ENCODE peak calls at places on chromosomes 5 and 9, in four cellular contexts. C is vagina, O is fibroblast of pulmonary artery, Z is GM06990. R is an unnamed sample.

GRCh38 chr9:16434522-16434921 is 435.9 kb downstream of the BNC2 start:
- DNase-seq in C (no peak), O (peak), Z (no peak), R (peak)

GRCh38 chr5:14723648-14724231 is 59.2 kb downstream of the OTULIN start:
- DNase-seq in C (no peak), Z (no peak), O (no peak), R (peak)

GRCh38 chr9:98148486-98148885 is 29.5 kb upstream of the TRIM14 start:
- DNase-seq in O (no peak), Z (no peak), C (no peak), R (no peak)

GRCh38 chr5:132446621-132447020 is 44.0 kb downstream of the IRF1 start:
- DNase-seq in O (peak), C (no peak), Z (no peak), R (peak)

GRCh38 chr5:51013036-51013435 is 346.6 kb downstream of the PARP8 start:
- DNase-seq in Z (no peak), C (no peak), O (no peak), R (no peak)

GRCh38 chr9:73023025-73023541 is 70.2 kb upstream of the ALDH1A1 start:
- DNase-seq in C (no peak), O (peak), Z (no peak), R (peak)

GRCh38 chr9:121852646-121853616 is 201.5 kb downstream of the DAB2IP start:
- DNase-seq in Z (no peak), C (peak), O (peak), R (peak)

GRCh38 chr9:105127863-105128220 is 116.6 kb upstream of the SLC44A1 start:
- DNase-seq in C (no peak), Z (peak), O (peak), R (no peak)

GRCh38 chr9:120713257-120714087 is 798 bp downstream of the MEGF9 start:
- DNase-seq in C (no peak), O (no peak), Z (no peak), R (no peak)

GRCh38 chr9:75891277-75892167 is 1.0 kb downstream of the PCSK5 start:
- DNase-seq in O (peak), Z (no peak), C (no peak), R (peak)

GRCh38 chr5:62536783-62537182 is 41.8 kb upstream of the LRRC70 start:
- DNase-seq in C (no peak), Z (no peak), O (no peak), R (no peak)

GRCh38 chr5:99032234-99033013 is 103.6 kb upstream of the CHD1 start:
- DNase-seq in Z (no peak), O (peak), C (no peak), R (peak)

GRCh38 chr5:160171656-160172055 is 52.4 kb upstream of the PWWP2A start:
- DNase-seq in O (peak), C (no peak), Z (no peak), R (peak)

GRCh38 chr5:160174290-160174689 is 55.0 kb upstream of the FABP6 start:
- DNase-seq in Z (no peak), C (no peak), O (no peak), R (no peak)

GRCh38 chr5:160174780-160175437 is 54.4 kb upstream of the FABP6 start:
- DNase-seq in O (no peak), Z (no peak), C (no peak), R (peak)

GRCh38 chr5:160180931-160181330 is 48.4 kb upstream of the FABP6 start:
- DNase-seq in O (no peak), Z (no peak), C (no peak), R (no peak)

DNA sequence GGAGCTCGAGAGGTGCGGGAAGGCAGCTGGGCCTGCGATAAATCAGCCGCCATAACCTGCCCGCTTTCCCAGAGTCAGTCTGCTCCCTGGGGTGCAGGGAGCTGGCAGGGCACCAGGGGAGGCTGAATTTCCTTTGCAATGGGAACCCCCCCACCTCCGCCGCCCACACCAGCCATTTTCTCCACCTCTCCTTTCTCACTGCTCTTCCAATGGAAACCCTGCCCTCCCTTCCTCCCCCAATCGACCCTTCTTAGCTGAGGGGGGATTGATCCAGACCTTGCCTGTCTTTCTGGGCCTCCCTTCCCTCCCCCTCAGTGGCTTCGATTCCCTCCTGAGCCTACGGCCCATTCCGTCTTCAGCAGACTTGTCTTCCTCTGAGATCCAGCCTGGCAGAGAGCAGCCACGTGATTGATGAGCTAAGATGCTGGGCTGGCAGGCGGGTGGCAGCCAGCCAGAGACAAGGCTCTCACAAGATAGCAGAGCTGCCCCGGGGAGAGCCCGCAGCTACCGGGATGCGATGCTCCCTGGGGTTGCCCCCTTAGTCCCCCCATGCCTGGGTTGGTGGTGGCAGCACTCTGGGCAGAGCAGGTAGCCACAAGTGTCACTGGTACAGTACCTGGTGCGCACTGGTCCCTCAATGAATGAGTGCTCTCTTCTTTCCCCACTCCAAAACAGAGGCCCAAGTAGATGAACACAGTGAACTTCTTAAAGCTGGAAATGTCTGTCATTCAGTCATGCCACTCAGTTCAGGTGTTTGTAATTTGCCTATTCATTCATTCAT is 53.7 kb upstream of the FABP6 start:
- DNase-seq in C (no peak), Z (no peak), O (peak), R (peak)
- H3K4me3 ChIP-seq in C (no peak), Z (no peak), O (no peak), R (no peak)

GRCh38 chr9:90099262-90099982 is 494.6 kb downstream of the GADD45G start:
- DNase-seq in C (no peak), O (peak), Z (no peak), R (peak)
- TF ChIP-seq CTCF in C (no peak), O (peak), Z (peak), R (peak)

GRCh38 chr5:118791986-118792734 is 196.2 kb downstream of the DTWD2 start:
- DNase-seq in C (no peak), O (peak), Z (peak), R (peak)
- H3K4me3 ChIP-seq in C (peak), O (peak), Z (no peak), R (no peak)

GRCh38 chr9:95230046-95230445 is 87.5 kb downstream of the FANCC start:
- DNase-seq in O (no peak), Z (no peak), C (no peak), R (no peak)
- TF ChIP-seq CTCF in O (no peak), Z (no peak), C (no peak), R (no peak)

GRCh38 chr5:95957804-95958203 is 3.8 kb downstream of the ELL2 start:
- DNase-seq in O (no peak), C (no peak), Z (no peak), R (no peak)
- H3K4me3 ChIP-seq in O (peak), C (no peak), Z (peak), R (no peak)

GRCh38 chr5:35201291-35201690 is 29.0 kb downstream of the PRLR start:
- DNase-seq in O (no peak), C (no peak), Z (no peak), R (no peak)

GRCh38 chr5:35205186-35205585 is 25.1 kb downstream of the PRLR start:
- DNase-seq in O (peak), C (no peak), Z (no peak), R (peak)

GRCh38 chr5:35199886-35200285 is 30.4 kb downstream of the PRLR start:
- DNase-seq in Z (no peak), O (no peak), C (no peak), R (no peak)

GRCh38 chr5:35203403-35203802 is 26.9 kb downstream of the PRLR start:
- DNase-seq in O (no peak), C (no peak), Z (no peak), R (no peak)

DNA sequence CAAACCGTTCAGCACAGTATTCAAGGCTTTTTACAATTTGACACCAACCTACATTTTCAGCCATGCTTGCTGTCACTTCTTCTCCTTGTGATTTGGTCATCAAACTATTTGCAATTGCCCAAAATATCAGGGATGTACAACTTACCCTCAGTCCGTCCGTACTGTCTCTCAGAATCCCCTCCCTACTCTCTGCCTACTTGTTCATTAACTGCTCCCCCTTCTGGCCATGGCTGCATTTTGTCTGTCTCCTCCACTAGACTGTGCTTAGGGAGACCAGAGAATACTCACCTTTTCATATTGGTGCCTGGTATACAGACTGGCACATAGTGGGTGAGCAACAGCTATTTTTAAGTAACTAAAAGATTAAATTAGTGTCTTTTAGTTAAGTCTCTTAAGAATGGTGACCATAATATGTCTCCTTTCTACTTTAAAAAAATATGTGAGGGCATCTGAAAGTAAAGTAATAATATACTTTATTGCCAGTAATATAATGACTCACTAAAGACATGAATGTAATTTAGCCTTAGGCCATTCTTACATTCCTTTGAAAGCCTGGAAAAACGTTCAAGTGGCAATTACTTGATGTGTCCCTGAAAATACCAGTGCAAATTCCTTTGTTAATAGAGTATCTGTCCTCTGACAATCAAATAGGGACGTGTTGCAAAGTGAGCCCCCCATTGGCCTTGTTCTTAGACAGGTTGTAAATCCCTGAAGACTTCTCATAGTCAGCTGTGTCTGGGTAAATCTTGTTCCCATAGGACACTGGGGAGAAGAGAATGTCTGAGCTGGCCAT is 27.8 kb downstream of the PRLR start:
- DNase-seq in C (no peak), Z (no peak), O (peak), R (peak)
- TF ChIP-seq CTCF in C (no peak), Z (peak), O (peak), R (peak)

GRCh38 chr9:89022071-89022721 is 30.9 kb downstream of the S1PR3 start:
- DNase-seq in O (peak), C (no peak), Z (no peak), R (peak)

GRCh38 chr9:89021154-89021803 is 30.0 kb downstream of the S1PR3 start:
- DNase-seq in C (no peak), O (peak), Z (no peak), R (peak)

GRCh38 chr9:89023788-89024187 is 32.5 kb downstream of the S1PR3 start:
- DNase-seq in O (no peak), C (no peak), Z (no peak), R (peak)

GRCh38 chr9:89024727-89025126 is 33.5 kb downstream of the S1PR3 start:
- DNase-seq in Z (no peak), C (no peak), O (no peak), R (no peak)

GRCh38 chr9:89022902-89023301 is 31.6 kb downstream of the S1PR3 start:
- DNase-seq in Z (no peak), C (no peak), O (peak), R (peak)
- H3K4me3 ChIP-seq in Z (no peak), C (no peak), O (no peak), R (no peak)

GRCh38 chr5:125228358-125228757 is 481.9 kb upstream of the ZNF608 start:
- DNase-seq in C (no peak), Z (no peak), O (no peak), R (no peak)

GRCh38 chr5:125225424-125225823 is 479.0 kb upstream of the ZNF608 start:
- DNase-seq in Z (no peak), O (no peak), C (no peak), R (no peak)

GRCh38 chr5:125229556-125229955 is 483.1 kb upstream of the ZNF608 start:
- DNase-seq in C (no peak), Z (no peak), O (no peak), R (no peak)

GRCh38 chr5:125226825-125227224 is 480.4 kb upstream of the ZNF608 start:
- DNase-seq in C (no peak), Z (no peak), O (no peak), R (no peak)

GRCh38 chr5:125227333-125228075 is 481.1 kb upstream of the ZNF608 start:
- DNase-seq in C (no peak), Z (no peak), O (peak), R (peak)
- TF ChIP-seq CTCF in C (no peak), Z (peak), O (peak), R (peak)

GRCh38 chr5:181145133-181145532 is 2.3 kb upstream of the OR2V2 start:
- DNase-seq in Z (no peak), C (no peak), O (no peak), R (no peak)

GRCh38 chr5:181151146-181151545 is 3.8 kb downstream of the OR2V2 start:
- DNase-seq in O (no peak), Z (no peak), C (no peak), R (no peak)

GRCh38 chr5:181149806-181150733 is 2.7 kb downstream of the OR2V2 start:
- DNase-seq in O (no peak), Z (no peak), C (no peak), R (no peak)

GRCh38 chr5:181152406-181152805 is 5.0 kb downstream of the OR2V2 start:
- DNase-seq in O (no peak), C (no peak), Z (no peak), R (no peak)

DNA sequence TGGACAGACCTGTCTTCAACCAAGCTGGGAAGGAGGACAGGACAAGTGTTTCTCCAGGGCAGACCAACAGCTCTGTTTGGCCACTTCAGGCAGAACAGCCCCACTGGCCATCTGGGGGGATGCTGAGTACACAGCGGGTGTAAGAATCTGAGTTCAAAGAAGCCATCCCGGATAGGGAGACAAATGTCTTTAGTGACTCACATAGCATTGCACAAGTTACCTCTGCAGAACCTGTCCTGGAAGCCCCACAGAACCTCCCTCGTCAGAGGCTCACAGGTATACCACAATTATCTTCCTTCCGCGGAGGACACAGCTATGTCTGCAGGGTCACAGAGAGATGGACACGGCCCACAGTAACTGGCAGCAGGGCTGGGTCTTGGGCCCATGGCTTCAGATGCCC is 2.0 kb downstream of the OR2V2 start:
- DNase-seq in Z (no peak), O (no peak), C (no peak), R (no peak)
- H3K4me3 ChIP-seq in Z (no peak), O (no peak), C (no peak), R (no peak)

GRCh38 chr9:37311938-37312730 is 110.4 kb upstream of the GRHPR start:
- DNase-seq in O (peak), C (no peak), Z (no peak), R (peak)

GRCh38 chr9:37309136-37309535 is 113.4 kb upstream of the GRHPR start:
- DNase-seq in C (no peak), O (peak), Z (no peak), R (peak)
- TF ChIP-seq CTCF in C (no peak), O (peak), Z (peak), R (peak)